ENCODE peak calls at places on chromosome 12, in five cellular contexts. G, S, V, N and P are unnamed samples.

GRCh38 chr12:15883536-15883935 is 1.3 kb downstream of the STRAP start:
- DNase-seq in G (no peak), S (no peak), V (no peak), N (no peak), P (no peak)

GRCh38 chr12:19287302-19287701 is 152.0 kb upstream of the AEBP2 start:
- DNase-seq in G (no peak), S (no peak), V (no peak), N (peak), P (no peak)

GRCh38 chr12:12467701-12468218 is 94.9 kb downstream of the DUSP16 start:
- DNase-seq in G (no peak), S (no peak), V (no peak), N (peak), P (no peak)

GRCh38 chr12:89999699-90000505 is 291.3 kb upstream of the ATP2B1 start:
- DNase-seq in G (no peak), S (no peak), V (no peak), N (peak), P (no peak)

GRCh38 chr12:95989504-95990123 is 6.5 kb downstream of the HAL start:
- DNase-seq in G (no peak), S (no peak), V (no peak), N (no peak), P (no peak)

GRCh38 chr12:27525373-27525772 is 1.4 kb downstream of the PPFIBP1 start:
- DNase-seq in G (peak), S (peak), V (no peak), N (peak), P (peak)

GRCh38 chr12:18403182-18403581 is 141.9 kb downstream of the PIK3C2G start:
- DNase-seq in G (no peak), S (no peak), V (no peak), N (no peak), P (no peak)

GRCh38 chr12:107458990-107459389 is 226.6 kb upstream of the PWP1 start:
- DNase-seq in G (no peak), S (no peak), V (no peak), N (no peak), P (no peak)

GRCh38 chr12:47876404-47876960 is 28.3 kb downstream of the VDR start:
- DNase-seq in G (no peak), S (peak), V (no peak), N (peak), P (peak)

GRCh38 chr12:75938189-75938588 is 93.4 kb downstream of the PHLDA1 start:
- DNase-seq in G (no peak), S (no peak), V (no peak), N (no peak), P (no peak)

GRCh38 chr12:16076553-16076952 is 165.4 kb downstream of the DERA start:
- DNase-seq in G (peak), S (peak), V (no peak), N (peak), P (peak)

GRCh38 chr12:31737345-31737744 is 8.5 kb upstream of the AMN1 start:
- DNase-seq in G (no peak), S (no peak), V (no peak), N (no peak), P (no peak)